ENCODE peak calls at places on chromosomes 5 and 9, in six cellular contexts. A is GM12864, V is germinal center, L is DMS153, Q is Calu3, J is NCI-H1105 treated with DMSO at 0.1 percent for 48 hours. P is an unnamed sample.

GRCh38 chr9:123453904-123454321 is 97.9 kb downstream of the CRB2 start:
- DNase-seq in A (no peak), V (no peak), L (no peak), Q (no peak), J (no peak), P (no peak)

GRCh38 chr9:37840560-37841194 is 40.1 kb downstream of the DCAF10 start:
- DNase-seq in A (no peak), V (no peak), L (no peak), Q (no peak), J (no peak), P (no peak)

GRCh38 chr5:15495026-15495425 is 5.0 kb upstream of the FBXL7 start:
- DNase-seq in A (no peak), V (no peak), L (no peak), Q (no peak), J (no peak), P (no peak)

GRCh38 chr9:112747094-112747493 is 3.5 kb upstream of the SNX30 start:
- DNase-seq in A (no peak), V (no peak), L (no peak), Q (no peak), J (no peak), P (no peak)

GRCh38 chr5:68424799-68425537 is 209.4 kb downstream of the PIK3R1 start:
- DNase-seq in A (no peak), V (no peak), L (no peak), Q (no peak), J (no peak), P (no peak)

GRCh38 chr5:96871686-96872085 is 4.6 kb upstream of the ERAP2 start:
- DNase-seq in A (no peak), V (no peak), L (no peak), Q (no peak), J (no peak), P (no peak)

GRCh38 chr9:73845954-73846690 is 651.0 kb upstream of the RORB start:
- DNase-seq in A (no peak), V (no peak), L (no peak), Q (no peak), J (no peak), P (no peak)

GRCh38 chr9:112793213-112793810 is 42.8 kb downstream of the SNX30 start:
- DNase-seq in A (no peak), V (peak; percentile 74), L (peak; percentile 12), Q (peak; percentile 77), J (peak; percentile 42), P (peak; percentile 57)

GRCh38 chr5:61183538-61183937 is 21.3 kb upstream of the SMIM15 start:
- DNase-seq in A (no peak), V (no peak), L (no peak), Q (no peak), J (no peak), P (no peak)

GRCh38 chr5:37859805-37860204 is 20.0 kb upstream of the GDNF start:
- DNase-seq in A (peak; percentile 48), V (no peak), L (no peak), Q (no peak), J (no peak), P (no peak)

GRCh38 chr5:148397968-148398595 is 14.3 kb downstream of the FBXO38 start:
- DNase-seq in A (no peak), V (no peak), L (no peak), Q (peak; percentile 19), J (no peak), P (no peak)

GRCh38 chr9:129139233-129139992 is 28.2 kb downstream of the PTPA start:
- DNase-seq in A (peak; percentile 58), V (peak; percentile 84), L (peak; percentile 61), Q (peak; percentile 75), J (peak; percentile 75), P (peak; percentile 88)

GRCh38 chr9:130054820-130055219 is 1.1 kb downstream of the GPR107 start:
- DNase-seq in A (no peak), V (no peak), L (no peak), Q (no peak), J (no peak), P (no peak)

GRCh38 chr5:148482697-148483462 is 99.1 kb downstream of the FBXO38 start:
- DNase-seq in A (peak; percentile 1), V (peak; percentile 50), L (no peak), Q (peak; percentile 71), J (no peak), P (peak; percentile 34)

GRCh38 chr5:163951069-163951468 is 445.6 kb downstream of the MAT2B start:
- DNase-seq in A (no peak), V (no peak), L (no peak), Q (no peak), J (no peak), P (no peak)

GRCh38 chr5:6410421-6410820 is 32.1 kb upstream of the MED10 start:
- DNase-seq in A (no peak), V (no peak), L (no peak), Q (no peak), J (no peak), P (no peak)

GRCh38 chr9:8186553-8186952 is 387.0 kb upstream of the DMAC1 start:
- DNase-seq in A (no peak), V (no peak), L (no peak), Q (no peak), J (no peak), P (no peak)

GRCh38 chr5:2557435-2557834 is 194.0 kb downstream of the IRX2 start:
- DNase-seq in A (no peak), V (no peak), L (peak; percentile 84), Q (no peak), J (no peak), P (no peak)

GRCh38 chr5:1488882-1489680 is 34.7 kb downstream of the LPCAT1 start:
- DNase-seq in A (no peak), V (peak; percentile 60), L (no peak), Q (no peak), J (no peak), P (no peak)

GRCh38 chr9:122127396-122127798 is 32.2 kb downstream of the NDUFA8 start:
- DNase-seq in A (no peak), V (no peak), L (no peak), Q (no peak), J (no peak), P (no peak)

GRCh38 chr9:19995619-19996018 is 206.8 kb upstream of the SLC24A2 start:
- DNase-seq in A (no peak), V (no peak), L (no peak), Q (no peak), J (no peak), P (no peak)

GRCh38 chr5:11557063-11557462 is 347.2 kb downstream of the CTNND2 start:
- DNase-seq in A (no peak), V (no peak), L (no peak), Q (no peak), J (no peak), P (no peak)

GRCh38 chr5:19322716-19323485 is 665.1 kb downstream of the CDH18 start:
- DNase-seq in A (no peak), V (no peak), L (no peak), Q (peak; percentile 15), J (no peak), P (no peak)

GRCh38 chr9:70120834-70121510 is 77.3 kb downstream of the MAMDC2 start:
- DNase-seq in A (no peak), V (no peak), L (no peak), Q (peak; percentile 13), J (no peak), P (peak; percentile 61)

GRCh38 chr9:35342221-35342620 is 147.7 kb upstream of the RUSC2 start:
- DNase-seq in A (no peak), V (no peak), L (no peak), Q (no peak), J (no peak), P (no peak)

GRCh38 chr5:16617272-16617973 is 626 bp upstream of the RETREG1 start:
- DNase-seq in A (no peak), V (no peak), L (peak; percentile 22), Q (no peak), J (no peak), P (no peak)

GRCh38 chr9:129482521-129483466 is 138.1 kb downstream of the C9orf50 start:
- DNase-seq in A (no peak), V (no peak), L (peak; percentile 63), Q (peak; percentile 78), J (peak; percentile 71), P (peak; percentile 91)

GRCh38 chr5:96090205-96090604 is 128.6 kb upstream of the ELL2 start:
- DNase-seq in A (no peak), V (no peak), L (no peak), Q (no peak), J (no peak), P (no peak)

GRCh38 chr9:14806941-14807340 is 84.4 kb upstream of the CER1 start:
- DNase-seq in A (no peak), V (no peak), L (no peak), Q (no peak), J (no peak), P (no peak)

GRCh38 chr5:108765647-108766046 is 17.9 kb downstream of the FER start:
- DNase-seq in A (no peak), V (no peak), L (no peak), Q (no peak), J (no peak), P (no peak)

GRCh38 chr5:91038180-91038808 is 344.8 kb downstream of the ARRDC3 start:
- DNase-seq in A (no peak), V (no peak), L (peak; percentile 8), Q (no peak), J (peak; percentile 41), P (no peak)

P was measured in mucosa of gallbladder.